ENCODE peak calls at places on chromosomes 1 and 21, in four cellular contexts. One of them, this sample, is unnamed.

GRCh38 chr1:53337499-53337898 is 9.6 kb upstream of the LRP8 start:
- DNase-seq in GM12878: no peak
- DNase-seq in K562: no peak
- DNase-seq in HepG2: no peak
- DNase-seq in this sample: no peak

GRCh38 chr1:147890177-147890790 is 12.3 kb upstream of the GJA8 start:
- DNase-seq in GM12878: no peak
- DNase-seq in K562: peak
- DNase-seq in HepG2: peak
- DNase-seq in this sample: peak

GRCh38 chr1:156489166-156489934 is 11.2 kb downstream of the MEF2D start:
- DNase-seq in GM12878: no peak
- DNase-seq in HepG2: no peak
- DNase-seq in K562: peak
- DNase-seq in this sample: peak

GRCh38 chr1:176801553-176802020 is 338.6 kb downstream of the PAPPA2 start:
- DNase-seq in GM12878: no peak
- DNase-seq in HepG2: no peak
- DNase-seq in K562: no peak
- DNase-seq in this sample: no peak

GRCh38 chr21:35172231-35172630 is 123.1 kb upstream of the RUNX1 start:
- DNase-seq in HepG2: no peak
- DNase-seq in GM12878: no peak
- DNase-seq in K562: no peak
- DNase-seq in this sample: no peak

GRCh38 chr1:66217021-66217420 is 316.9 kb upstream of the SGIP1 start:
- DNase-seq in K562: no peak
- DNase-seq in GM12878: no peak
- DNase-seq in HepG2: no peak
- DNase-seq in this sample: no peak

GRCh38 chr1:158060001-158060400 is 66.6 kb downstream of the KIRREL1 start:
- DNase-seq in GM12878: no peak
- DNase-seq in HepG2: no peak
- DNase-seq in K562: no peak
- DNase-seq in this sample: peak

GRCh38 chr1:171929121-171929520 is 87.8 kb downstream of the DNM3 start:
- DNase-seq in K562: no peak
- DNase-seq in HepG2: no peak
- DNase-seq in GM12878: no peak
- DNase-seq in this sample: no peak

GRCh38 chr1:151061012-151061401 is 810 bp downstream of the MLLT11 start:
- DNase-seq in K562: no peak
- DNase-seq in HepG2: no peak
- DNase-seq in GM12878: no peak
- DNase-seq in this sample: no peak

GRCh38 chr1:114341886-114342285 is 169.1 kb downstream of the TRIM33 start:
- DNase-seq in GM12878: no peak
- DNase-seq in K562: no peak
- DNase-seq in HepG2: no peak
- DNase-seq in this sample: no peak

GRCh38 chr1:96236156-96236739 is 485.3 kb upstream of the PTBP2 start:
- DNase-seq in GM12878: no peak
- DNase-seq in HepG2: peak
- DNase-seq in K562: peak
- DNase-seq in this sample: peak

GRCh38 chr1:204544321-204544720 is 28.1 kb downstream of the MDM4 start:
- DNase-seq in HepG2: no peak
- DNase-seq in GM12878: no peak
- DNase-seq in K562: no peak
- DNase-seq in this sample: no peak

GRCh38 chr1:225745231-225745630 is 32.4 kb upstream of the SRP9 start:
- DNase-seq in GM12878: no peak
- DNase-seq in K562: no peak
- DNase-seq in HepG2: no peak
- DNase-seq in this sample: no peak

GRCh38 chr1:201748331-201748730 is 80.6 kb upstream of the IPO9 start:
- DNase-seq in HepG2: no peak
- DNase-seq in K562: no peak
- DNase-seq in GM12878: no peak
- DNase-seq in this sample: no peak

GRCh38 chr1:16979475-16980327 is 719 bp downstream of the MFAP2 start:
- DNase-seq in K562: peak
- DNase-seq in HepG2: no peak
- DNase-seq in GM12878: no peak
- DNase-seq in this sample: peak

GRCh38 chr1:71490432-71490831 is 409.6 kb upstream of the ZRANB2 start:
- DNase-seq in K562: no peak
- DNase-seq in GM12878: no peak
- DNase-seq in HepG2: no peak
- DNase-seq in this sample: no peak

GRCh38 chr21:15638856-15639549 is 90.8 kb upstream of the USP25 start:
- DNase-seq in HepG2: peak
- DNase-seq in GM12878: no peak
- DNase-seq in K562: no peak
- DNase-seq in this sample: no peak

GRCh38 chr1:39048745-39049370 is 22.7 kb downstream of the NDUFS5 start:
- DNase-seq in HepG2: no peak
- DNase-seq in GM12878: no peak
- DNase-seq in K562: no peak
- DNase-seq in this sample: no peak

GRCh38 chr1:17359031-17359430 is 13.0 kb upstream of the PADI6 start:
- DNase-seq in HepG2: no peak
- DNase-seq in K562: peak
- DNase-seq in GM12878: no peak
- DNase-seq in this sample: no peak

GRCh38 chr1:19467199-19468187 is 17.8 kb downstream of the CAPZB start:
- DNase-seq in K562: no peak
- DNase-seq in GM12878: no peak
- DNase-seq in HepG2: no peak
- DNase-seq in this sample: no peak

GRCh38 chr1:112818990-112819689 is 104.0 kb upstream of the PPM1J start:
- DNase-seq in GM12878: no peak
- DNase-seq in HepG2: no peak
- DNase-seq in K562: peak
- DNase-seq in this sample: no peak

GRCh38 chr1:4513326-4514114 is 140.9 kb upstream of the AJAP1 start:
- DNase-seq in K562: no peak
- DNase-seq in HepG2: no peak
- DNase-seq in GM12878: no peak
- DNase-seq in this sample: no peak

GRCh38 chr21:44800971-44801467 is 601 bp downstream of the UBE2G2 start:
- DNase-seq in GM12878: no peak
- DNase-seq in HepG2: peak
- DNase-seq in K562: peak
- DNase-seq in this sample: no peak

GRCh38 chr1:8472668-8473067 is 154.8 kb downstream of the SLC45A1 start:
- DNase-seq in K562: no peak
- DNase-seq in HepG2: no peak
- DNase-seq in GM12878: no peak
- DNase-seq in this sample: no peak

GRCh38 chr1:9805006-9805526 is 18.7 kb downstream of the CLSTN1 start:
- DNase-seq in GM12878: no peak
- DNase-seq in HepG2: no peak
- DNase-seq in K562: no peak
- DNase-seq in this sample: peak

GRCh38 chr1:243549791-243550190 is 293.9 kb downstream of the SDCCAG8 start:
- DNase-seq in HepG2: no peak
- DNase-seq in K562: no peak
- DNase-seq in GM12878: no peak
- DNase-seq in this sample: no peak

GRCh38 chr1:151946366-151946764 is 37.1 kb upstream of the THEM4 start:
- DNase-seq in HepG2: no peak
- DNase-seq in GM12878: no peak
- DNase-seq in K562: no peak
- DNase-seq in this sample: no peak

GRCh38 chr1:61641578-61642336 is 83.2 kb downstream of the TM2D1 start:
- DNase-seq in HepG2: peak
- DNase-seq in GM12878: no peak
- DNase-seq in K562: peak
- DNase-seq in this sample: peak

GRCh38 chr1:92886886-92887419 is 55.1 kb downstream of the RPL5 start:
- DNase-seq in K562: no peak
- DNase-seq in GM12878: no peak
- DNase-seq in HepG2: peak
- DNase-seq in this sample: no peak

GRCh38 chr21:44083631-44084291 is 23.4 kb upstream of the PWP2 start:
- DNase-seq in GM12878: no peak
- DNase-seq in HepG2: no peak
- DNase-seq in K562: no peak
- DNase-seq in this sample: no peak

GRCh38 chr1:226691257-226691656 is 47.8 kb downstream of the ITPKB start:
- DNase-seq in K562: no peak
- DNase-seq in GM12878: no peak
- DNase-seq in HepG2: no peak
- DNase-seq in this sample: no peak

GRCh38 chr21:41805643-41806042 is 38.8 kb upstream of the RIPK4 start:
- DNase-seq in GM12878: no peak
- DNase-seq in HepG2: no peak
- DNase-seq in K562: no peak
- DNase-seq in this sample: no peak

GRCh38 chr1:18783705-18784522 is 75.5 kb downstream of the TAS1R2 start:
- DNase-seq in GM12878: no peak
- DNase-seq in K562: no peak
- DNase-seq in HepG2: no peak
- DNase-seq in this sample: no peak

GRCh38 chr1:154386643-154387352 is 18.3 kb upstream of the IL6R start:
- DNase-seq in K562: peak
- DNase-seq in HepG2: peak
- DNase-seq in GM12878: no peak
- DNase-seq in this sample: no peak

GRCh38 chr1:9871707-9872425 is 38.2 kb downstream of the CTNNBIP1 start:
- DNase-seq in GM12878: no peak
- DNase-seq in HepG2: no peak
- DNase-seq in K562: no peak
- DNase-seq in this sample: no peak

GRCh38 chr1:9413143-9413876 is 120.6 kb downstream of the SPSB1 start:
- DNase-seq in HepG2: no peak
- DNase-seq in K562: no peak
- DNase-seq in GM12878: peak
- DNase-seq in this sample: no peak

DNA sequence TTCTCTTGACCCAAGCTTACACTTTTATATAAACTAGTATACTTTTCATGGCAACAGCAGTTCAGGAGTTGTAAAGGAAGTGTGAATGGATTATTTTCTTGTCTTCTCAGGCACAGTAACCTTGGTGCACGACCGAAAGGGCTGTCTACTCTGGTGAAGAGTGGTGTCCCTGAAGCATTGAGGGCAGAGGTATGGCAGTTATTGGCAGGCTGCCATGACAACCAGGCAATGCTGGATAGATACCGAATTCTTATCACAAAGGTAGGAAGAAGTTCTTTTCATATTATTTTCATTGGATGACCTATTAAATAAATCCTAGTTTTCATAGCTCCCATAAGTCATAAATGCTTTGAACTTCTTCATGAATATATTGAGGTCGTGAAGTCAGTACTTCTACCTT is 53.9 kb upstream of the GPR52 start:
- DNase-seq in K562: no peak
- DNase-seq in HepG2: no peak
- DNase-seq in GM12878: no peak
- DNase-seq in this sample: no peak
- TF ChIP-seq CREM in K562: no peak
- TF ChIP-seq CREM in HepG2: no peak
- TF ChIP-seq CREM in GM12878: no peak
- TF ChIP-seq CREM in this sample: no peak

DNA sequence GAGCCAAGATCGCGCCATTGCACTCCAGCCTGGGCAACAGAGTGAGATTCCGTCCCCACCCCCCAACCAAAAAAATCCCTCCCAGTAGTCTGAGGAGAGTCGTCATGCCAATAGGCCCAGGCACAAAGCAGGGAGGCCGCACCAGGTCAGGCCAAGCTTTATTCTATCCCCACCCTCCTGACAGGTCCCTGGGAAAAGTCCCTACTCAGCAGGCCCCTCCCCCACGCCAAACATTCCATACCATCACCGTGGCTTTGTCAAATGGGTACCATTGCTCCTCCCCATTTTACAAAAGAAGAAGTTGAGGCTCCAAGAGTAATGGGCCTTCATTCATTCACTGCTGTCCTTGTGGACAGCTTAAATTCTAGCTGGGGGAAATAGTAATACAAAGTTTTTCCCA is 5.3 kb downstream of the GPR3 start:
- DNase-seq in HepG2: no peak
- DNase-seq in GM12878: no peak
- DNase-seq in K562: no peak
- DNase-seq in this sample: no peak
- TF ChIP-seq CREM in HepG2: no peak
- TF ChIP-seq CREM in GM12878: no peak
- TF ChIP-seq CREM in K562: no peak
- TF ChIP-seq CREM in this sample: no peak

DNA sequence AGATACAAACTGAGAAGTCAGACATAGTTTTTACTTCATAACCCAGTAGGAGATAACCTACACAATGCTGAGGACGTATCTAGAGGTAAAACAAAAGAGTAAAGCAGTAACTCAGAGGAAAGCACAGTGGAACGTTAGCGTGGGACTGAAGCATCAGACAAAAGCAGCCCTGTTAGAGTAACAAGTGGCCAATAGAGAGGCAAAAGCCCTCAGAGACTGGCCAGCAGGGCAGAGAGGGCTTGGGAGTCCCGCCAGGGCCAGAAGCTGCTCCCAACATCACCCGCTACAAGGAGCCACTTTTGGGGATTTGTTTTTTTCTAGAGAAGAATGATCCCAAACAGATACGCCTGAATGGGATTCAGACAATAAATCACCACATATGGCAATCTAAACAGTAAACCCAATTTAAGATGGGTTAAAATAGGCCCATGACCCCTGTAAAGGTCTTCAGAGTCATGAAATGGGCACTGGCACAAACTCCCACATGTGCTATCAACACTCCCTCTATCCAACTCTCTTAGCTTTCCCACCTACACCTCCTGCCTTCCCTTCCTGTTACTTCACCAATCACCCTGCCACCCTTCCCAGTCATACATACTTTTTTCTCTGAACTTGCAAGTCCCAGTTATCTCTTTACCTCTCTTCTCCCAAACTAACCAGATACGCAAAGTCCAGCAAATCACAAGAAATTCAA is 17.2 kb downstream of the TADA1 start:
- DNase-seq in GM12878: no peak
- DNase-seq in K562: no peak
- DNase-seq in HepG2: no peak
- DNase-seq in this sample: no peak
- TF ChIP-seq CREM in GM12878: no peak
- TF ChIP-seq CREM in K562: no peak
- TF ChIP-seq CREM in HepG2: no peak
- TF ChIP-seq CREM in this sample: no peak

GRCh38 chr1:32181563-32181962 is 2.1 kb downstream of the TXLNA start:
- DNase-seq in K562: no peak
- DNase-seq in HepG2: no peak
- DNase-seq in GM12878: no peak
- DNase-seq in this sample: no peak

GRCh38 chr1:32179193-32179442 is 357 bp upstream of the TXLNA start:
- DNase-seq in GM12878: no peak
- DNase-seq in K562: no peak
- DNase-seq in HepG2: no peak
- DNase-seq in this sample: no peak

GRCh38 chr1:32181065-32181464 is 1.6 kb downstream of the TXLNA start:
- DNase-seq in HepG2: no peak
- DNase-seq in GM12878: no peak
- DNase-seq in K562: no peak
- DNase-seq in this sample: no peak

GRCh38 chr1:32179443-32180185 is at the start of gene TXLNA:
- DNase-seq in K562: peak
- DNase-seq in HepG2: peak
- DNase-seq in GM12878: peak
- DNase-seq in this sample: peak

GRCh38 chr1:32180186-32181060 is 948 bp downstream of the TXLNA start:
- DNase-seq in K562: peak
- DNase-seq in GM12878: no peak
- DNase-seq in HepG2: peak
- DNase-seq in this sample: peak
- TF ChIP-seq CREM in K562: peak
- TF ChIP-seq CREM in GM12878: no peak
- TF ChIP-seq CREM in HepG2: no peak
- TF ChIP-seq CREM in this sample: no peak